ENCODE peak calls at places on chromosome 7, in five cellular contexts. One of them, this sample, is unnamed.

GRCh38 chr7:2195403-2196246 is 37.1 kb downstream of the MAD1L1 start:
- DNase-seq in HCT116: no peak
- DNase-seq in neural progenitor cell: no peak
- DNase-seq in PC-3: no peak
- DNase-seq in SK-N-SH: no peak
- DNase-seq in this sample: no peak

GRCh38 chr7:105257338-105257737 is 131.4 kb downstream of the SRPK2 start:
- DNase-seq in SK-N-SH: peak
- DNase-seq in neural progenitor cell: no peak
- DNase-seq in HCT116: no peak
- DNase-seq in PC-3: peak
- DNase-seq in this sample: peak

GRCh38 chr7:66921918-66922486 is 977 bp downstream of the TMEM248 start:
- DNase-seq in HCT116: no peak
- DNase-seq in PC-3: peak
- DNase-seq in neural progenitor cell: peak
- DNase-seq in SK-N-SH: peak
- DNase-seq in this sample: peak

GRCh38 chr7:22937946-22938345 is 76.0 kb downstream of the HYCC1 start:
- DNase-seq in SK-N-SH: no peak
- DNase-seq in HCT116: no peak
- DNase-seq in neural progenitor cell: no peak
- DNase-seq in PC-3: no peak
- DNase-seq in this sample: no peak

GRCh38 chr7:109284943-109285342 is 715.3 kb downstream of the DNAJB9 start:
- DNase-seq in SK-N-SH: no peak
- DNase-seq in PC-3: no peak
- DNase-seq in neural progenitor cell: no peak
- DNase-seq in HCT116: no peak
- DNase-seq in this sample: no peak

GRCh38 chr7:101864039-101864438 is 46.6 kb downstream of the CUX1 start:
- DNase-seq in neural progenitor cell: no peak
- DNase-seq in PC-3: no peak
- DNase-seq in SK-N-SH: no peak
- DNase-seq in HCT116: no peak
- DNase-seq in this sample: no peak

GRCh38 chr7:5420841-5421625 is 2.6 kb downstream of the TNRC18 start:
- DNase-seq in neural progenitor cell: peak
- DNase-seq in PC-3: no peak
- DNase-seq in SK-N-SH: peak
- DNase-seq in HCT116: no peak
- DNase-seq in this sample: no peak

GRCh38 chr7:66739953-66740301 is 606 bp upstream of the RABGEF1 start:
- DNase-seq in HCT116: no peak
- DNase-seq in SK-N-SH: no peak
- DNase-seq in neural progenitor cell: no peak
- DNase-seq in PC-3: no peak
- DNase-seq in this sample: no peak

GRCh38 chr7:23279819-23280525 is 19.2 kb upstream of the MALSU1 start:
- DNase-seq in HCT116: no peak
- DNase-seq in neural progenitor cell: no peak
- DNase-seq in PC-3: no peak
- DNase-seq in SK-N-SH: no peak
- DNase-seq in this sample: no peak

GRCh38 chr7:96408881-96409280 is 87.0 kb upstream of the SLC25A13 start:
- DNase-seq in neural progenitor cell: no peak
- DNase-seq in PC-3: no peak
- DNase-seq in HCT116: no peak
- DNase-seq in SK-N-SH: no peak
- DNase-seq in this sample: no peak

GRCh38 chr7:311796-312195 is 21.8 kb downstream of the FOXL3 start:
- DNase-seq in HCT116: no peak
- DNase-seq in SK-N-SH: no peak
- DNase-seq in neural progenitor cell: no peak
- DNase-seq in PC-3: no peak
- DNase-seq in this sample: no peak

GRCh38 chr7:42224391-42225003 is 12.5 kb downstream of the GLI3 start:
- DNase-seq in SK-N-SH: no peak
- DNase-seq in neural progenitor cell: peak
- DNase-seq in HCT116: no peak
- DNase-seq in PC-3: no peak
- DNase-seq in this sample: no peak

GRCh38 chr7:159128767-159129166 is 15.9 kb downstream of the VIPR2 start:
- DNase-seq in SK-N-SH: no peak
- DNase-seq in PC-3: no peak
- DNase-seq in neural progenitor cell: no peak
- DNase-seq in HCT116: no peak
- DNase-seq in this sample: no peak

GRCh38 chr7:108086962-108087361 is 43.2 kb downstream of the LAMB4 start:
- DNase-seq in PC-3: no peak
- DNase-seq in neural progenitor cell: no peak
- DNase-seq in SK-N-SH: no peak
- DNase-seq in HCT116: no peak
- DNase-seq in this sample: no peak

GRCh38 chr7:108086546-108086945 is 43.6 kb downstream of the LAMB4 start:
- DNase-seq in SK-N-SH: no peak
- DNase-seq in HCT116: no peak
- DNase-seq in neural progenitor cell: no peak
- DNase-seq in PC-3: peak
- DNase-seq in this sample: no peak

GRCh38 chr7:108080094-108080656 is 50.0 kb downstream of the LAMB4 start:
- DNase-seq in neural progenitor cell: no peak
- DNase-seq in HCT116: no peak
- DNase-seq in PC-3: no peak
- DNase-seq in SK-N-SH: no peak
- DNase-seq in this sample: no peak

GRCh38 chr7:108079291-108080057 is 50.7 kb downstream of the LAMB4 start:
- DNase-seq in SK-N-SH: peak
- DNase-seq in HCT116: no peak
- DNase-seq in neural progenitor cell: no peak
- DNase-seq in PC-3: peak
- DNase-seq in this sample: no peak

DNA sequence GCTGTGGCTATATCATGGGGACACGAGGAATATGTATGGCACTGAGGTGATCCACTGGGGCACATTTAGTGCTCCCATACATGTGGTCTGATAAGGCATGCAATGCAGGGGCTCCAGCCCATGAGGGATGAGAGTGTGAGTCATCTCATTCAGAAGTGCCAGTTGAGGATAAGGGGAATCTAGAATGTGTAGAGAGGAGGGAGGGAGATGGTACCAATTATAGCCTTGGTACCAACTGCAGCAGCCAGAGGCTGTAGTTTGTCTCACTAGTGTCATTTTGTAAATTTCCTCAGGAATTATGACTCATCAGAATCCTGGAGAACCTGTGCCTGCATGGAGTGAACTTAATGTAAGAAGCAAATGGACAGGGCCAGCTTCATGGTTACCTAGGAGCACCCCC is 46.2 kb downstream of the LAMB4 start:
- DNase-seq in neural progenitor cell: no peak
- DNase-seq in PC-3: peak
- DNase-seq in HCT116: no peak
- DNase-seq in SK-N-SH: no peak
- DNase-seq in this sample: no peak
- TF ChIP-seq EZH2phosphoT487 in neural progenitor cell: no peak
- TF ChIP-seq EZH2phosphoT487 in PC-3: no peak
- TF ChIP-seq EZH2phosphoT487 in HCT116: no peak
- TF ChIP-seq EZH2phosphoT487 in SK-N-SH: no peak
- TF ChIP-seq EZH2phosphoT487 in this sample: no peak

GRCh38 chr7:50817561-50817960 is 34.9 kb upstream of the GRB10 start:
- DNase-seq in HCT116: no peak
- DNase-seq in PC-3: no peak
- DNase-seq in neural progenitor cell: no peak
- DNase-seq in SK-N-SH: no peak
- DNase-seq in this sample: no peak
- H3K9ac ChIP-seq in HCT116: no peak
- H3K9ac ChIP-seq in PC-3: no peak
- H3K9ac ChIP-seq in neural progenitor cell: no peak
- H3K9ac ChIP-seq in SK-N-SH: no peak
- H3K9ac ChIP-seq in this sample: no peak

GRCh38 chr7:11748884-11749283 is 83.1 kb downstream of the THSD7A start:
- DNase-seq in HCT116: peak
- DNase-seq in PC-3: peak
- DNase-seq in SK-N-SH: no peak
- DNase-seq in neural progenitor cell: no peak
- DNase-seq in this sample: no peak
- TF ChIP-seq CTCF in HCT116: peak
- TF ChIP-seq CTCF in PC-3: peak
- TF ChIP-seq CTCF in SK-N-SH: peak
- TF ChIP-seq CTCF in neural progenitor cell: peak
- TF ChIP-seq CTCF in this sample: no peak

DNA sequence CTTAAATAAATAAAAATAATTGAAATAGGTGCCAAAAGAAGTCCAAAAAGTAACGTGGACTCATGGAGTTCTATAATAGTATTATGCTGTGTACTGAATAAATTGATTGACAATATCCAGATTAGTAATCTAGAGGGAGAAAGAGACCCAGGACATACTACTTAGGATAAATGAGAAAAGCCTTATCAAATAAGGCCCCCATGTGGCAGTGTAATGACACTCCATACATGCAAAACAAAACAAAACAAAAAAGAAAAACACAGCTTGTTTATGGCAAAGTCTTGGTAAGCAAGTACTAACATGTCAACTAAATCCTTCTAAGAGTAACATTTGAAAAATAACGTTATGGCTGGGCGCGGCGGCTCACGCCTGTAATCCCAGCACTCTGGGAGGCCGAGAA is 3.6 kb upstream of the RUNDC3B start:
- DNase-seq in neural progenitor cell: no peak
- DNase-seq in PC-3: no peak
- DNase-seq in HCT116: no peak
- DNase-seq in SK-N-SH: peak
- DNase-seq in this sample: no peak
- TF ChIP-seq EZH2phosphoT487 in neural progenitor cell: no peak
- TF ChIP-seq EZH2phosphoT487 in PC-3: no peak
- TF ChIP-seq EZH2phosphoT487 in HCT116: no peak
- TF ChIP-seq EZH2phosphoT487 in SK-N-SH: no peak
- TF ChIP-seq EZH2phosphoT487 in this sample: no peak

This sample was measured in MM.1S.